ENCODE peak calls at places on chromosomes 16 and 17, in eight cellular contexts. One of them, this sample, is unnamed. For H3K9me3, the result is how much of the 10 kb centered on the place peaks cover.

GRCh38 chr16:77732241-77732946 is 10.1 kb downstream of the NUDT7 start:
- DNase-seq in AG04450: peak
- DNase-seq in hepatocyte: no peak
- DNase-seq in cardiac muscle cell: peak
- DNase-seq in Caco-2: no peak
- DNase-seq in psoas muscle: no peak
- DNase-seq in heart right ventricle: no peak
- DNase-seq in K562: no peak
- DNase-seq in this sample: no peak

GRCh38 chr17:44919885-44920564 is 4.7 kb upstream of the GFAP start:
- DNase-seq in AG04450: peak
- DNase-seq in hepatocyte: peak
- DNase-seq in cardiac muscle cell: peak
- DNase-seq in Caco-2: peak
- DNase-seq in psoas muscle: peak
- DNase-seq in heart right ventricle: peak
- DNase-seq in K562: peak
- DNase-seq in this sample: peak

GRCh38 chr17:28105501-28105900 is 63.0 kb downstream of the NLK start:
- DNase-seq in AG04450: no peak
- DNase-seq in hepatocyte: no peak
- DNase-seq in cardiac muscle cell: no peak
- DNase-seq in Caco-2: no peak
- DNase-seq in psoas muscle: no peak
- DNase-seq in heart right ventricle: no peak
- DNase-seq in K562: peak
- DNase-seq in this sample: no peak

GRCh38 chr17:40909351-40909750 is 24.3 kb upstream of the KRT20 start:
- DNase-seq in AG04450: peak
- DNase-seq in hepatocyte: peak
- DNase-seq in cardiac muscle cell: peak
- DNase-seq in Caco-2: peak
- DNase-seq in psoas muscle: peak
- DNase-seq in heart right ventricle: peak
- DNase-seq in K562: peak
- DNase-seq in this sample: peak

GRCh38 chr16:1537763-1538289 is 4.4 kb downstream of the TMEM204 start:
- DNase-seq in AG04450: no peak
- DNase-seq in hepatocyte: no peak
- DNase-seq in cardiac muscle cell: no peak
- DNase-seq in Caco-2: no peak
- DNase-seq in psoas muscle: no peak
- DNase-seq in heart right ventricle: no peak
- DNase-seq in K562: no peak
- DNase-seq in this sample: no peak

GRCh38 chr17:78974635-78975591 is 4.8 kb downstream of the LGALS3BP start:
- DNase-seq in AG04450: peak
- DNase-seq in hepatocyte: peak
- DNase-seq in cardiac muscle cell: peak
- DNase-seq in Caco-2: peak
- DNase-seq in psoas muscle: peak
- DNase-seq in heart right ventricle: peak
- DNase-seq in K562: peak
- DNase-seq in this sample: peak

GRCh38 chr16:4855804-4856203 is 8.5 kb downstream of the UBN1 start:
- DNase-seq in AG04450: no peak
- DNase-seq in hepatocyte: no peak
- DNase-seq in cardiac muscle cell: no peak
- DNase-seq in Caco-2: no peak
- DNase-seq in psoas muscle: no peak
- DNase-seq in heart right ventricle: no peak
- DNase-seq in K562: no peak
- DNase-seq in this sample: no peak

GRCh38 chr17:9926150-9926804 is 21.2 kb upstream of the RCVRN start:
- DNase-seq in AG04450: no peak
- DNase-seq in hepatocyte: no peak
- DNase-seq in cardiac muscle cell: no peak
- DNase-seq in Caco-2: no peak
- DNase-seq in psoas muscle: no peak
- DNase-seq in heart right ventricle: no peak
- DNase-seq in K562: no peak
- DNase-seq in this sample: no peak

GRCh38 chr16:3951861-3952332 is 71.4 kb upstream of the CREBBP start:
- DNase-seq in AG04450: no peak
- DNase-seq in hepatocyte: no peak
- DNase-seq in cardiac muscle cell: peak
- DNase-seq in Caco-2: no peak
- DNase-seq in psoas muscle: no peak
- DNase-seq in heart right ventricle: no peak
- DNase-seq in K562: no peak
- DNase-seq in this sample: no peak

GRCh38 chr17:55225237-55225636 is 39.5 kb upstream of the HLF start:
- DNase-seq in AG04450: no peak
- DNase-seq in hepatocyte: no peak
- DNase-seq in cardiac muscle cell: no peak
- DNase-seq in Caco-2: no peak
- DNase-seq in psoas muscle: no peak
- DNase-seq in heart right ventricle: no peak
- DNase-seq in K562: no peak
- DNase-seq in this sample: no peak

GRCh38 chr17:68343976-68344375 is 52.7 kb downstream of the ARSG start:
- DNase-seq in AG04450: no peak
- DNase-seq in hepatocyte: no peak
- DNase-seq in cardiac muscle cell: no peak
- DNase-seq in Caco-2: no peak
- DNase-seq in psoas muscle: no peak
- DNase-seq in heart right ventricle: no peak
- DNase-seq in K562: no peak
- DNase-seq in this sample: no peak

GRCh38 chr17:55117063-55117611 is 147.6 kb upstream of the HLF start:
- DNase-seq in AG04450: no peak
- DNase-seq in hepatocyte: no peak
- DNase-seq in cardiac muscle cell: peak
- DNase-seq in Caco-2: no peak
- DNase-seq in psoas muscle: no peak
- DNase-seq in heart right ventricle: no peak
- DNase-seq in K562: no peak
- DNase-seq in this sample: no peak

GRCh38 chr16:1509307-1510221 is 16.4 kb downstream of the TELO2 start:
- DNase-seq in AG04450: no peak
- DNase-seq in hepatocyte: no peak
- DNase-seq in cardiac muscle cell: no peak
- DNase-seq in Caco-2: no peak
- DNase-seq in psoas muscle: peak
- DNase-seq in heart right ventricle: peak
- DNase-seq in K562: no peak
- DNase-seq in this sample: no peak

DNA sequence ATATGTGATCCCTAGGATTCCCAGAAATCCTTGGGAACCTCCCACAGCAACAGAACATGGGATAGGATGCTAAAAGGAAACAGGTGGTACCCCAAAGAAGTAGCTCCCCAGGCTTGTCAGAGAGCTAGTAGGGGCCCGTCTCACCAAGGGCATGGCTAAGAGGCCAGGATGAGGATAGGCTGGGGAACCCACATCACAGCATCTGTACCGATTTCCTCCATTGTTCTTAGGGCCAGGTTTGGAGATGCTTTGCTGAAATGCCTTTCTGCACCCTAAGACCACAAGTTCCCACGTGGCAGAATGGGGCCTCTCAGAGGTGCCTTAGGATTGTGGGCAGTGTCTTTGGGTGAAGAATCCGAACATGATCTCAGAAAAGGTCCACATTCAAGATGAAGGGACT is 169.5 kb downstream of the HS3ST3B1 start:
- DNase-seq in AG04450: no peak
- DNase-seq in hepatocyte: no peak
- DNase-seq in cardiac muscle cell: no peak
- DNase-seq in Caco-2: no peak
- DNase-seq in psoas muscle: no peak
- DNase-seq in heart right ventricle: no peak
- DNase-seq in K562: no peak
- DNase-seq in this sample: no peak
- TF ChIP-seq CTCF in AG04450: no peak
- TF ChIP-seq CTCF in hepatocyte: no peak
- TF ChIP-seq CTCF in cardiac muscle cell: no peak
- TF ChIP-seq CTCF in Caco-2: no peak
- TF ChIP-seq CTCF in psoas muscle: no peak
- TF ChIP-seq CTCF in heart right ventricle: no peak
- TF ChIP-seq CTCF in K562: no peak
- TF ChIP-seq CTCF in this sample: no peak

GRCh38 chr17:21143695-21144094 is 16.9 kb downstream of the DHRS7B start:
- DNase-seq in AG04450: no peak
- DNase-seq in hepatocyte: no peak
- DNase-seq in cardiac muscle cell: no peak
- DNase-seq in Caco-2: no peak
- DNase-seq in psoas muscle: no peak
- DNase-seq in heart right ventricle: no peak
- DNase-seq in K562: no peak
- DNase-seq in this sample: no peak

GRCh38 chr17:21146362-21147021 is 19.7 kb downstream of the DHRS7B start:
- DNase-seq in AG04450: no peak
- DNase-seq in hepatocyte: no peak
- DNase-seq in cardiac muscle cell: no peak
- DNase-seq in Caco-2: no peak
- DNase-seq in psoas muscle: no peak
- DNase-seq in heart right ventricle: no peak
- DNase-seq in K562: no peak
- DNase-seq in this sample: no peak

DNA sequence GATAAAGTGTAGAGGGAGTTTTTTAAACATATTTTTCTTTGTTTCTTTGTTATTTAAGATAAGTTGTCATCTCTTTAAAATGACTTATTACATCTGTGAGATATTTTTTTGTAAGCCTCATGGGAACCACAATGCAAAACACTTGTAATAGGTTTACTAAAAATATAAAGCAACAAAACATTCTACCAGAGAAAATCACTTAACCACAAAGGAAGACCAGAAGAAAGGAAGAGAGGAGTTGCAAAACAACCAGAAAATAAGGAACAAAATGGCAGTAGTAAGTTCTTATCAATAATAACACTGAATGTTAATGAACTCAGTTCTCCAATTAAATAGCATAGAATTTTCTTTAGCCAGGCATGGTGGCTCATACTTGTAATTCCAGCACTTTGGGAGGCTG is 22.9 kb downstream of the DHRS7B start:
- DNase-seq in AG04450: no peak
- DNase-seq in hepatocyte: no peak
- DNase-seq in cardiac muscle cell: no peak
- DNase-seq in Caco-2: no peak
- DNase-seq in psoas muscle: no peak
- DNase-seq in heart right ventricle: no peak
- DNase-seq in K562: no peak
- DNase-seq in this sample: no peak
- H3K9me3 ChIP-seq in AG04450: under half
- H3K9me3 ChIP-seq in hepatocyte: under half
- H3K9me3 ChIP-seq in cardiac muscle cell: under half
- H3K9me3 ChIP-seq in Caco-2: under half
- H3K9me3 ChIP-seq in psoas muscle: under half
- H3K9me3 ChIP-seq in heart right ventricle: under half
- H3K9me3 ChIP-seq in K562: under half
- H3K9me3 ChIP-seq in this sample: under half

GRCh38 chr17:43024407-43025289 is at the start of gene RND2:
- DNase-seq in AG04450: peak
- DNase-seq in hepatocyte: peak
- DNase-seq in cardiac muscle cell: peak
- DNase-seq in Caco-2: peak
- DNase-seq in psoas muscle: peak
- DNase-seq in heart right ventricle: peak
- DNase-seq in K562: peak
- DNase-seq in this sample: peak
- TF ChIP-seq CTCF in AG04450: peak
- TF ChIP-seq CTCF in hepatocyte: peak
- TF ChIP-seq CTCF in cardiac muscle cell: peak
- TF ChIP-seq CTCF in Caco-2: peak
- TF ChIP-seq CTCF in psoas muscle: peak
- TF ChIP-seq CTCF in heart right ventricle: peak
- TF ChIP-seq CTCF in K562: peak
- TF ChIP-seq CTCF in this sample: peak

DNA sequence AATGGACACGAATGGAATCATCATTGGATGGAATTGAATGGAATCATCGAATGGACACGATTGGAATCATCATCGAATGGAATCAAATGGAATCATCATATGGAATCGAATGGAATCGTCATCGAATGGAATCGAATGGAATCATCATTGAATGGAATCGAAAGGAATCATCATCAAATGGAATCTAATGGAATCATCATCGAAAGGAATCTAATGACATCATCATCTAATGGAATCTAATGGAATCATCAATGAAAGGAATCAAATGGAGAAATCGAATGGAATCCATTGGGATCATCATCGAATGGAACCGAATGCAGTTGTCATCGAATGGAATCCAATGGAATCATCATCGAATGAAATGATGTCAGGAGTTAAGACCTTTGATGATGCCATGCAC is 154.9 kb downstream of the SHCBP1 start:
- DNase-seq in AG04450: no peak
- DNase-seq in hepatocyte: no peak
- DNase-seq in cardiac muscle cell: no peak
- DNase-seq in Caco-2: no peak
- DNase-seq in psoas muscle: no peak
- DNase-seq in heart right ventricle: no peak
- DNase-seq in K562: no peak
- DNase-seq in this sample: no peak
- H3K9me3 ChIP-seq in AG04450: under half
- H3K9me3 ChIP-seq in hepatocyte: under half
- H3K9me3 ChIP-seq in cardiac muscle cell: under half
- H3K9me3 ChIP-seq in Caco-2: under half
- H3K9me3 ChIP-seq in psoas muscle: under half
- H3K9me3 ChIP-seq in heart right ventricle: under half
- H3K9me3 ChIP-seq in K562: under half
- H3K9me3 ChIP-seq in this sample: under half